ENCODE peak calls at places on chromosomes 6 and 20, in six cellular contexts. N is breast epithelium, Y is IMR-90, B is ovary, G is heart left ventricle, F is esophagus squamous epithelium. X is an unnamed sample.

GRCh38 chr6:77462359-77463307 is 658 bp downstream of the HTR1B start:
- DNase-seq in F (no peak), B (no peak), N (no peak), Y (no peak), G (no peak), X (no peak)

GRCh38 chr6:27582928-27583725 is 110.2 kb upstream of the ZNF184 start:
- DNase-seq in F (no peak), N (no peak), G (no peak), Y (peak; percentile 71), B (no peak), X (no peak)

GRCh38 chr20:6626805-6627204 is 140.7 kb upstream of the BMP2 start:
- DNase-seq in N (no peak), B (no peak), F (no peak), G (no peak), Y (no peak), X (no peak)

GRCh38 chr6:113529191-113529590 is 328.0 kb upstream of the MARCKS start:
- DNase-seq in B (no peak), F (no peak), N (no peak), G (no peak), Y (peak; percentile 60), X (no peak)

GRCh38 chr6:144840619-144841018 is 555.5 kb downstream of the UTRN start:
- DNase-seq in Y (no peak), G (no peak), N (no peak), B (no peak), F (no peak), X (no peak)

GRCh38 chr6:25488156-25488555 is 163.9 kb upstream of the SCGN start:
- DNase-seq in F (no peak), N (no peak), Y (no peak), B (no peak), G (no peak), X (no peak)

GRCh38 chr6:95133578-95133977 is 443.8 kb upstream of the MANEA start:
- DNase-seq in N (no peak), B (no peak), F (no peak), Y (peak; percentile 8), G (no peak), X (no peak)

GRCh38 chr20:56630086-56630493 is 984 bp downstream of the TFAP2C start:
- DNase-seq in G (no peak), F (no peak), Y (no peak), B (no peak), N (peak; percentile 89), X (no peak)

GRCh38 chr6:128238248-128238647 is 282.2 kb downstream of the PTPRK start:
- DNase-seq in G (no peak), N (no peak), Y (no peak), B (no peak), F (no peak), X (no peak)

GRCh38 chr6:87203448-87204023 is 48.2 kb downstream of the ZNF292 start:
- DNase-seq in F (no peak), B (no peak), G (no peak), N (no peak), Y (no peak), X (no peak)

GRCh38 chr6:150008588-150008987 is 16.7 kb downstream of the RAET1L start:
- DNase-seq in F (no peak), N (no peak), G (no peak), Y (no peak), B (no peak), X (no peak)

GRCh38 chr20:60214901-60215522 is 256.8 kb downstream of the CDH26 start:
- DNase-seq in F (no peak), B (no peak), G (no peak), N (no peak), Y (no peak), X (no peak)

GRCh38 chr6:89298680-89299450 is 16.2 kb downstream of the GABRR2 start:
- DNase-seq in Y (peak; percentile 84), B (no peak), N (no peak), G (no peak), F (no peak), X (no peak)

GRCh38 chr6:41524634-41525011 is 21.6 kb upstream of the FOXP4 start:
- DNase-seq in Y (no peak), F (no peak), G (no peak), B (no peak), N (no peak), X (no peak)

GRCh38 chr6:33787954-33788693 is 806 bp downstream of the LEMD2 start:
- DNase-seq in G (peak; percentile 89), F (peak; percentile 36), N (peak; percentile 64), Y (peak; percentile 79), B (peak; percentile 72), X (peak; percentile 74)

GRCh38 chr6:108080010-108080780 is 5.7 kb upstream of the OSTM1 start:
- DNase-seq in N (no peak), G (no peak), B (no peak), F (no peak), Y (peak; percentile 58), X (no peak)

GRCh38 chr6:63764318-63764916 is 128.8 kb downstream of the PHF3 start:
- DNase-seq in G (no peak), B (no peak), N (no peak), Y (peak; percentile 52), F (no peak), X (no peak)

GRCh38 chr6:30171677-30172471 is 8.5 kb downstream of the TRIM15 start:
- DNase-seq in G (no peak), B (no peak), F (no peak), N (no peak), Y (no peak), X (no peak)

GRCh38 chr6:17281497-17282481 is 628 bp downstream of the RBM24 start:
- DNase-seq in F (no peak), G (peak; percentile 56), Y (peak; percentile 24), B (peak; percentile 33), N (no peak), X (no peak)

GRCh38 chr6:144155529-144155928 is 5.2 kb downstream of the STX11 start:
- DNase-seq in G (no peak), F (no peak), N (no peak), Y (no peak), B (no peak), X (no peak)

GRCh38 chr20:19274412-19275015 is 62.1 kb downstream of the SLC24A3 start:
- DNase-seq in Y (no peak), N (no peak), B (peak; percentile 79), G (peak; percentile 73), F (no peak), X (no peak)

GRCh38 chr6:18215436-18215835 is 48.9 kb downstream of the DEK start:
- DNase-seq in F (no peak), N (no peak), G (no peak), B (no peak), Y (no peak), X (no peak)

GRCh38 chr6:167795874-167796667 is 30.6 kb upstream of the AFDN start:
- DNase-seq in N (peak; percentile 57), B (no peak), G (peak; percentile 77), Y (no peak), F (no peak), X (peak; percentile 67)
- H3K27ac ChIP-seq in N (no peak overlapping the region), B (no peak overlapping the region), G (no peak overlapping the region), Y (no peak overlapping the region), F (no peak overlapping the region), X (no peak overlapping the region)

GRCh38 chr6:43037197-43037596 is 15.8 kb downstream of the RRP36 start:
- DNase-seq in B (no peak), G (no peak), Y (no peak), N (no peak), F (no peak), X (no peak)

GRCh38 chr6:43038727-43039126 is 14.9 kb downstream of the CUL7 start:
- DNase-seq in F (no peak), B (no peak), N (no peak), Y (no peak), G (no peak), X (no peak)

GRCh38 chr6:43043310-43043709 is 10.3 kb downstream of the CUL7 start:
- DNase-seq in N (no peak), G (no peak), F (no peak), B (no peak), Y (no peak), X (no peak)

GRCh38 chr6:43037706-43038105 is 15.9 kb downstream of the CUL7 start:
- DNase-seq in F (no peak), Y (no peak), N (no peak), B (no peak), G (no peak), X (no peak)

GRCh38 chr6:43040542-43041257 is 13.0 kb downstream of the CUL7 start:
- DNase-seq in N (no peak), G (no peak), F (no peak), Y (no peak), B (no peak), X (no peak)
- TF ChIP-seq POLR2A in N (no peak), G (no peak), F (no peak), Y (no peak), B (no peak), X (no peak)

DNA sequence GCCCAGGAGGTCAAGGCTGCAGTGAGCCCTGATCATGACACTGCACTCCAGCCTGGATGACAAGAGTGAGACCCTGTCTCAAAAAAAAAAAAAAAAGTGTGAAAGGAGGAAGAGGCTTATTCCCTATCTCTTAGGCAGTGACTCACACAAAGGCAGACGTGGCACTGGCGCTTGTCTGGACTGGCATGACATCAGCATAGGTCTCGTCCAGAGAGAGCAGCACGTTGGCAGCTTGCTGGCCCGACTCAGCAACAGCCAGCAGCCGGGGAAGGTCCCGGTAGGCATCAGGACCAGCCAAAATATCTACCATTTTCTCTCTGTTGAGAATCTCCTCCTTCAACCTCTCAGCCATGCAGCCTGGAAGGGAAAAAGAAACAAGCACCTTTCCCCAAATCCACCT is 14.1 kb downstream of the CDK5RAP1 start:
- DNase-seq in Y (peak; percentile 28), G (peak; percentile 69), F (no peak), N (no peak), B (no peak), X (no peak)
- H3K27ac ChIP-seq in Y (no peak overlapping the region), G (no peak overlapping the region), F (no peak overlapping the region), N (no peak overlapping the region), B (no peak overlapping the region), X (no peak overlapping the region)

GRCh38 chr6:11416936-11417576 is 120.5 kb upstream of the TMEM170B start:
- DNase-seq in B (no peak), Y (no peak), F (no peak), G (no peak), N (no peak), X (no peak)

GRCh38 chr6:11412616-11413015 is 124.9 kb upstream of the TMEM170B start:
- DNase-seq in G (no peak), N (no peak), F (no peak), B (no peak), Y (no peak), X (no peak)

GRCh38 chr6:11413728-11414127 is 123.8 kb upstream of the TMEM170B start:
- DNase-seq in F (no peak), B (no peak), Y (peak; percentile 55), G (no peak), N (no peak), X (no peak)

GRCh38 chr6:11413112-11413687 is 124.3 kb upstream of the TMEM170B start:
- DNase-seq in B (no peak), N (no peak), Y (no peak), G (no peak), F (no peak), X (no peak)

DNA sequence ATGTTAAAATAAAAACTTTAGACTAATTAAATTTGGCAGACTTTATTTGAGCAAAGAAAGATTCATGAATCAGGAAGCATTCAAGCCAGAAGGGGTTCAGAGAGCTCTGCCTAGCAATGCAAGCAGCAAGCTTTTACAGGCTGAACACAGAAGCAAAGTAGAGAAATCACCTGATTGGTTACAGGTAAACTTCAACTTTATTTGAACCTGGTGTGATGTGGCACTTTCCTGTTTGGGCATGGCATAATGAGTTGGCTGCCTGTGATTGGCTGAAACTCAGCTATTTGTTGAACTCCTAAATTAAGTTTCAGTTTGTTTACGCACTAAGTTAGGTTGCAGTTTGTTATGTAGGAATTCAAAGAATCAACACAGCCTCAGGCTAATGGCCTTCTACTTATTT is 123.0 kb upstream of the TMEM170B start:
- DNase-seq in B (no peak), F (no peak), G (no peak), N (peak; percentile 71), Y (no peak), X (no peak)
- TF ChIP-seq POLR2A in B (no peak), F (no peak), G (no peak), N (no peak), Y (no peak), X (no peak)